ENCODE peak calls at places on chromosomes 3 and 15, in four cellular contexts. D is B cell, X is colonic mucosa, Z is uterus. W is an unnamed sample.

GRCh38 chr15:43518073-43518761 is 809 bp downstream of the MAP1A start:
- DNase-seq in D (no peak), X (no peak), Z (no peak), W (no peak)

GRCh38 chr3:51353131-51353530 is 32.0 kb upstream of the MANF start:
- DNase-seq in D (no peak), X (no peak), Z (no peak), W (no peak)

GRCh38 chr3:190560284-190560895 is 46.5 kb downstream of the IL1RAP start:
- DNase-seq in D (no peak), X (no peak), Z (no peak), W (no peak)

GRCh38 chr3:147132168-147132567 is 274.2 kb downstream of the ZIC4 start:
- DNase-seq in D (no peak), X (no peak), Z (no peak), W (no peak)

GRCh38 chr3:59512066-59512465 is 462.2 kb upstream of the CFAP20DC start:
- DNase-seq in D (no peak), X (no peak), Z (no peak), W (no peak)

GRCh38 chr3:156668073-156668763 is 6.2 kb upstream of the TIPARP start:
- DNase-seq in D (no peak), X (peak), Z (no peak), W (no peak)

GRCh38 chr15:71826196-71826595 is 15.8 kb downstream of the NR2E3 start:
- DNase-seq in D (no peak), X (no peak), Z (no peak), W (no peak)

GRCh38 chr15:63381301-63382192 is at the start of gene CA12:
- DNase-seq in D (no peak), X (peak), Z (peak), W (no peak)

GRCh38 chr3:144055604-144056003 is 84.0 kb downstream of the DIPK2A start:
- DNase-seq in D (no peak), X (no peak), Z (no peak), W (no peak)

GRCh38 chr15:77083381-77084160 is 12.7 kb upstream of the TSPAN3 start:
- DNase-seq in D (peak), X (peak), Z (peak), W (peak)

GRCh38 chr15:65323071-65323511 is 18.6 kb downstream of the RNU5B-1 start:
- DNase-seq in D (no peak), X (no peak), Z (no peak), W (no peak)

GRCh38 chr3:33117461-33117860 is 3.6 kb downstream of the CRTAP start:
- DNase-seq in D (no peak), X (no peak), Z (no peak), W (no peak)

GRCh38 chr3:15682766-15683165 is 81.2 kb downstream of the BTD start:
- DNase-seq in D (no peak), X (no peak), Z (no peak), W (no peak)

GRCh38 chr3:171959532-171960044 is 79.8 kb upstream of the FNDC3B start:
- DNase-seq in D (no peak), X (peak), Z (no peak), W (no peak)

GRCh38 chr3:118782755-118783202 is 251.9 kb downstream of the IGSF11 start:
- DNase-seq in D (no peak), X (no peak), Z (no peak), W (no peak)

GRCh38 chr15:68417897-68418296 is 14.1 kb downstream of the ITGA11 start:
- DNase-seq in D (no peak), X (peak), Z (peak), W (no peak)

GRCh38 chr3:184466413-184466960 is 86.6 kb downstream of the CHRD start:
- DNase-seq in D (no peak), X (peak), Z (peak), W (no peak)

GRCh38 chr3:137324114-137324513 is 366.3 kb downstream of the IL20RB start:
- DNase-seq in D (no peak), X (no peak), Z (no peak), W (no peak)

GRCh38 chr15:97084650-97085049 is 754.1 kb downstream of the NR2F2 start:
- DNase-seq in D (no peak), X (no peak), Z (no peak), W (no peak)

GRCh38 chr3:169083126-169083525 is 580.4 kb downstream of the MECOM start:
- DNase-seq in D (no peak), X (no peak), Z (no peak), W (no peak)

GRCh38 chr3:171874879-171875278 is 31.7 kb downstream of the TMEM212 start:
- DNase-seq in D (no peak), X (no peak), Z (no peak), W (no peak)

GRCh38 chr3:42683875-42684593 is 1.3 kb upstream of the KLHL40 start:
- DNase-seq in D (no peak), X (peak), Z (peak), W (peak)

GRCh38 chr15:65576669-65577068 is 34.3 kb downstream of the INTS14 start:
- DNase-seq in D (no peak), X (no peak), Z (no peak), W (no peak)

GRCh38 chr15:88178631-88179030 is 77.9 kb downstream of the NTRK3 start:
- DNase-seq in D (peak), X (no peak), Z (no peak), W (no peak)

GRCh38 chr15:39976291-39977274 is 42.7 kb downstream of the EIF2AK4 start:
- DNase-seq in D (no peak), X (peak), Z (peak), W (peak)

GRCh38 chr15:56241374-56242085 is 2.1 kb downstream of the RFX7 start:
- DNase-seq in D (no peak), X (no peak), Z (no peak), W (no peak)

GRCh38 chr15:90294159-90294558 is 28.7 kb downstream of the NGRN start:
- DNase-seq in D (no peak), X (no peak), Z (no peak), W (no peak)

GRCh38 chr3:123390865-123391613 is 57.9 kb downstream of the ADCY5 start:
- DNase-seq in D (no peak), X (no peak), Z (peak), W (no peak)

GRCh38 chr15:43977072-43977884 is 150.5 kb downstream of the WDR76 start:
- DNase-seq in D (no peak), X (no peak), Z (no peak), W (no peak)

GRCh38 chr3:126706631-126707030 is 2.6 kb downstream of the CHCHD6 start:
- DNase-seq in D (no peak), X (no peak), Z (no peak), W (no peak)

GRCh38 chr3:43001094-43001553 is 22.0 kb downstream of the GASK1A start:
- DNase-seq in D (no peak), X (peak), Z (peak), W (peak)

GRCh38 chr3:57961177-57961827 is 46.9 kb upstream of the FLNB start:
- DNase-seq in D (no peak), X (no peak), Z (no peak), W (no peak)

GRCh38 chr3:57960174-57960505 is 48.1 kb upstream of the FLNB start:
- DNase-seq in D (no peak), X (no peak), Z (no peak), W (no peak)

GRCh38 chr3:57962448-57962834 is 45.8 kb upstream of the FLNB start:
- DNase-seq in D (no peak), X (no peak), Z (no peak), W (no peak)

GRCh38 chr3:57963811-57964346 is 44.3 kb upstream of the FLNB start:
- DNase-seq in D (no peak), X (no peak), Z (no peak), W (no peak)

DNA sequence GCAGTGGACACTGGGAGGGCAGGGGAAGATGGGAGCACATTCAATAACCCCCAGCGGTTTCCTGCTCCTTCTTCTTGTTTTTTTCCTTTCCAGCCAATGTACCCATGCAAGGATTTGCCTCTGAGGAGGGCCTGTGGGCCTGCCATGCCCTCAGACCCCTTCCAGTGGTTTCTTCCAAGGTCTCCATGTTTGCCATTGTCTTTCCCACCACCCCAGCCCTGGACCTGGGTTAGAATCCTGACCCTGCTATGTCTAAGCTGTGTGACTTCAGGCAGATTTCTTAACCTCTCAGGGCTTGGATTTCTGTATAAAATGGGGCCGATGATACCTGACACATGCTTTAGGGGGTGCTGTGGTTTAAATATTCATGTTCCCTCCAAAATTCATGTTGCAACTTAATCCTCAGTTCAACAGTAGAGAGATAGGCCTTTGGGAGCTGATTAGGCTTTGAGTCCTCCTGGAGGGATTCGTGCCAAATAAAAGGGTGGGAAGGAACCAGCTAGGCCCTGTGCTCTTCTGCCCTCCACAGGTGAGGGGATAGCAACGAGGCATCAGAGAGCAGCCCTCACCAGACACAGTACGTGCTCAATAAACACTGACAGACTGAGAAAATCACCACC is 46.3 kb upstream of the FLNB start:
- DNase-seq in D (no peak), X (no peak), Z (no peak), W (no peak)
- TF ChIP-seq CTCF in D (no peak), X (peak), Z (no peak), W (no peak)

GRCh38 chr3:35291837-35292236 is 347.5 kb upstream of the ARPP21 start:
- DNase-seq in D (no peak), X (no peak), Z (no peak), W (no peak)

GRCh38 chr3:35295875-35296274 is 343.4 kb upstream of the ARPP21 start:
- DNase-seq in D (no peak), X (no peak), Z (no peak), W (no peak)

GRCh38 chr3:35296533-35296932 is 342.8 kb upstream of the ARPP21 start:
- DNase-seq in D (no peak), X (no peak), Z (no peak), W (no peak)
- TF ChIP-seq CTCF in D (no peak), X (no peak), Z (no peak), W (no peak)

DNA sequence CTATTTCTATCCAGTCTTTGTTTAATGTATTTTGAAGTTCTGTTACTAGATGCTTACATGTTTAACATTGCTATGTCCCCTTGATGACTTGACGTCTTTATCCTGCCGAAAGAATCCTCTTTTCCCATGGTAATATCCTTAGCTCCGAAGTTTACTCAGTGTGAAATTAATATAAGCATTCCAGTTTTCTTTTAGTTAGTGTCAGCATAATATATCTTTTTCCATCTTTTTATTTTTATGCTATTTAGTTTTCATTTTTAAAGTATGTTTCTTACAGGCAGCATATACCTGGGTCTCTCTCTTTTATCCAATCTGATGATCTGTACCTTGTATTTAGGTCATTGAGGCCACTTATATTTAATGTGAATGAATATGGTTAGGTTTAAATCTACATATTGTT is 39.1 kb upstream of the MEF2A start:
- DNase-seq in D (no peak), X (no peak), Z (no peak), W (no peak)
- TF ChIP-seq CTCF in D (no peak), X (no peak), Z (no peak), W (no peak)

DNA sequence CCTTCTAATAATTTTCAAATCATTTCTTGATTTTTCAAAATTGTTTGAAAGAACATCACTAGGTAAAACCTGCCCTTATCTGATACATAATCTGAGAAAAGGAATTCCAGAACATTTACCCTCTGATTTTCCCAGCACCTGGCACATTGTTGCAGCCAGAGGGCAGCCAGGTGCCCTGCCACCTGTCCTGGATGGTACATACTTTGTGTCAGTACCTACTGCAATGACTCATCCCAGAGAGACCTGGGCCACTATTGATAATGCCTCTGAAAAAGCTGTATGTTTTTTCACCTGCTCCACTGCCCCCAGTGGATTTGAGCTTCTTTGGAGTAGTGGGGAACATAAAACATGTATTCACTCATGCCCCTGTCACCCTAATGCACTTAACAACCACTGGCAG is 648.9 kb upstream of the GBE1 start:
- DNase-seq in D (no peak), X (no peak), Z (no peak), W (no peak)
- TF ChIP-seq CTCF in D (no peak), X (no peak), Z (no peak), W (no peak)

DNA sequence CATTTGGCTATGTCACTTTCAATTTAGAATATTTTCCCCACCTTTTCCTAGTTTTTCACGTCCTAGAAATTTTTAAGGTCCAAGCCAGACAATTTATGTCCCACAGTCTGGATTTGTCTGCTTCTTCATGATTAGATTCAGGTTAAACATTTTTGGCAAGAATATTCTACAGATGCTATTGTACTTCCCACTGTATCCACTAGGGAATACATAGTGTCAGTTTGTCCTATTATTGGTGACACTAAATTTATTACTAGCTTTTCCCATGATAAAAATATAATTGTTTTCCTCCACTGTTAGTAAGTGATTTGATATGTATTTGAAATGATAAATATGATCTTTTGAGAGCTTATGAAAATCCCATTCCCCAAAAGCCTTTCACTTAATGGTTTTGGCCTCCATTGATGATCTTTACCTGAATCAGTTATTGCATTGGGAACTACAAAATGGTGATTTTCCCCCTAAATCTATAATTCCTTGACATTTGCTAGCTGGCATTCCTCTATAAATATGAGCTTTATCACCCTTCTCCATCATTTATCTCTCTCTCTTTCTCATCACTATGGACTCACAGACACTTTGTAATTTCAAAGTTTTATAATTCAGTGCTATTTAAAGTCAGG is 8.3 kb downstream of the ARL14 start:
- DNase-seq in D (no peak), X (no peak), Z (no peak), W (no peak)
- TF ChIP-seq CTCF in D (peak), X (peak), Z (no peak), W (peak)

GRCh38 chr15:75731248-75732100 is 18.8 kb upstream of the CSPG4 start:
- DNase-seq in D (no peak), X (no peak), Z (peak), W (no peak)
- TF ChIP-seq CTCF in D (no peak), X (no peak), Z (no peak), W (no peak)

GRCh38 chr3:73433681-73434080 is 191.1 kb downstream of the PDZRN3 start:
- DNase-seq in D (no peak), X (no peak), Z (no peak), W (no peak)

GRCh38 chr3:73432021-73432722 is 192.6 kb downstream of the PDZRN3 start:
- DNase-seq in D (no peak), X (no peak), Z (peak), W (no peak)

GRCh38 chr3:73433079-73433478 is 191.7 kb downstream of the PDZRN3 start:
- DNase-seq in D (no peak), X (no peak), Z (no peak), W (no peak)

GRCh38 chr3:73431136-73431933 is 193.4 kb downstream of the PDZRN3 start:
- DNase-seq in D (no peak), X (no peak), Z (no peak), W (no peak)

DNA sequence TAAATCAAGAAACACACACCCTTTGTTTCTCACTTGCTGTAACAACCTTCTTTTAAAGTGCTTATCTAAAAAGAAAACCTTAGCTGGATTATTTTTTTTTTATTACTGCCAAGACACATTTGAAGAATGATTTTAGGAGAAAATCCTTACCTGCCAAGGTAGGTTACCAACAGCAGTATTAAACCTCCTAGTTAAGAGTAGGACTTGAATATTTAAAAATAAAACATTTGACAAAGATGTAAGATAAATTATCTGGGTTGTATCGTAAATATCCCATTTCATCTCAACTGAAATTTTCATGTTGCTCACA is 192.1 kb downstream of the PDZRN3 start:
- DNase-seq in D (no peak), X (no peak), Z (no peak), W (no peak)
- TF ChIP-seq CTCF in D (peak), X (no peak), Z (no peak), W (no peak)

DNA sequence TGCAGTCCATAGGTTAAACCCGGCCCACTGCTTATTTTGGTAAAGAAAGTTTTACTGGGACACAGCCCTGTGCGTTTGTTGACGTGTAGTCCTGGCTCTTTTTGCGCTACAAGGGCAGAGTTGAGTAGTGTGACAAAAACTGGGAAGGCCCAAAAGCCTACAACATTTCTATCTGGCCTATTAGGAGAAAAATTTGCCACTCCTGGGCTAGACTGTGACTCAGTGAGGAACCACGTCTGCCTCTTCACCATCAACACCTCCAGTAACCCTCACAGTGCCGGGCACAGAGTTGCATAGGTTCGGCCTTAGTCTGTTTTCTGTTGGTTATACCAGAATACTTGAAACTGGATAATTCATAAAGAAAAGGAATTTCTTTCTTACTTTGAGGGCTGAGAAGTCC is 110.3 kb downstream of the TOP2B start:
- DNase-seq in D (no peak), X (no peak), Z (no peak), W (no peak)
- TF ChIP-seq CTCF in D (no peak), X (no peak), Z (no peak), W (no peak)

W was measured in thoracic aorta.